ENCODE peak calls at places on chromosomes 2 and 18, in eight cellular contexts. A is GM12878, X is prostate gland, U is HepG2, E is HL-60, N is K562, W is Panc1, M is transverse colon. B is an unnamed sample.

GRCh38 chr18:58195278-58195721 is 151.3 kb downstream of the NEDD4L start:
- DNase-seq in A (no peak), X (peak), U (no peak), E (peak), N (no peak), W (no peak), M (peak), B (peak)

GRCh38 chr18:48927286-48928080 is 23.3 kb downstream of the SMAD7 start:
- DNase-seq in A (no peak), X (no peak), U (no peak), E (no peak), N (no peak), W (no peak), M (no peak), B (no peak)

GRCh38 chr18:32893915-32894314 is 121.1 kb upstream of the KLHL14 start:
- DNase-seq in A (no peak), X (no peak), U (peak), E (peak), N (no peak), W (no peak), M (no peak), B (no peak)

GRCh38 chr2:56741601-56742102 is 557.9 kb downstream of the CCDC85A start:
- DNase-seq in A (no peak), X (no peak), U (peak), E (no peak), N (no peak), W (peak), M (no peak), B (no peak)

GRCh38 chr18:14944838-14945237 is 196.9 kb downstream of the ANKRD30B start:
- DNase-seq in A (no peak), X (no peak), U (no peak), E (no peak), N (no peak), W (no peak), M (no peak), B (no peak)

GRCh38 chr2:1649871-1650473 is 94.3 kb downstream of the PXDN start:
- DNase-seq in A (no peak), X (no peak), U (no peak), E (no peak), N (no peak), W (no peak), M (no peak), B (peak)

GRCh38 chr18:60493066-60493465 is 120.5 kb upstream of the MC4R start:
- DNase-seq in A (no peak), X (no peak), U (no peak), E (no peak), N (no peak), W (no peak), M (no peak), B (no peak)

GRCh38 chr2:111617299-111617803 is 266.6 kb downstream of the ANAPC1 start:
- DNase-seq in A (no peak), X (no peak), U (peak), E (no peak), N (no peak), W (no peak), M (no peak), B (no peak)

GRCh38 chr2:11726384-11726783 is 20.0 kb upstream of the LPIN1 start:
- DNase-seq in A (no peak), X (peak), U (no peak), E (no peak), N (peak), W (no peak), M (no peak), B (peak)

GRCh38 chr2:216285641-216286156 is 86.6 kb downstream of the MARCHF4 start:
- DNase-seq in A (no peak), X (no peak), U (no peak), E (no peak), N (no peak), W (no peak), M (no peak), B (no peak)

GRCh38 chr2:205721057-205721767 is 38.9 kb downstream of the NRP2 start:
- DNase-seq in A (no peak), X (no peak), U (no peak), E (no peak), N (peak), W (no peak), M (no peak), B (no peak)

GRCh38 chr2:150643106-150643730 is 155.8 kb upstream of the RND3 start:
- DNase-seq in A (no peak), X (no peak), U (no peak), E (no peak), N (no peak), W (no peak), M (no peak), B (no peak)

GRCh38 chr2:31051213-31052185 is 86.7 kb downstream of the GALNT14 start:
- DNase-seq in A (no peak), X (no peak), U (no peak), E (peak), N (no peak), W (no peak), M (no peak), B (no peak)

GRCh38 chr2:151258121-151258520 is 3.5 kb downstream of the RBM43 start:
- DNase-seq in A (no peak), X (no peak), U (no peak), E (no peak), N (no peak), W (no peak), M (no peak), B (no peak)

GRCh38 chr2:234874347-234875046 is 77.3 kb upstream of the SH3BP4 start:
- DNase-seq in A (no peak), X (no peak), U (peak), E (no peak), N (no peak), W (no peak), M (no peak), B (no peak)

GRCh38 chr2:86621290-86621943 is 2.2 kb downstream of the RNF103 start:
- DNase-seq in A (no peak), X (no peak), U (no peak), E (no peak), N (no peak), W (no peak), M (no peak), B (no peak)

GRCh38 chr2:163698857-163699256 is 37.0 kb downstream of the FIGN start:
- DNase-seq in A (no peak), X (no peak), U (no peak), E (no peak), N (no peak), W (no peak), M (no peak), B (no peak)

GRCh38 chr2:60549250-60550150 is 4.0 kb downstream of the BCL11A start:
- DNase-seq in A (no peak), X (peak), U (no peak), E (peak), N (no peak), W (no peak), M (peak), B (peak)

GRCh38 chr2:69645026-69645425 is 1.5 kb upstream of the AAK1 start:
- DNase-seq in A (no peak), X (no peak), U (no peak), E (no peak), N (no peak), W (no peak), M (no peak), B (no peak)

GRCh38 chr2:102509749-102510148 is 36.7 kb downstream of the SLC9A4 start:
- DNase-seq in A (no peak), X (no peak), U (no peak), E (no peak), N (no peak), W (no peak), M (no peak), B (no peak)

GRCh38 chr18:58544616-58545337 is 84.1 kb downstream of the ALPK2 start:
- DNase-seq in A (no peak), X (no peak), U (no peak), E (no peak), N (no peak), W (no peak), M (no peak), B (no peak)

GRCh38 chr2:32246911-32247310 is 17.8 kb downstream of the NLRC4 start:
- DNase-seq in A (no peak), X (no peak), U (no peak), E (no peak), N (no peak), W (no peak), M (peak), B (no peak)

GRCh38 chr2:209771474-209772292 is at the start of gene UNC80:
- DNase-seq in A (no peak), X (peak), U (peak), E (peak), N (peak), W (no peak), M (peak), B (peak)

GRCh38 chr18:22560283-22560627 is 142.5 kb upstream of the CTAGE1 start:
- DNase-seq in A (no peak), X (no peak), U (no peak), E (no peak), N (no peak), W (no peak), M (no peak), B (no peak)

GRCh38 chr18:10481831-10482230 is 27.4 kb downstream of the APCDD1 start:
- DNase-seq in A (no peak), X (no peak), U (no peak), E (no peak), N (no peak), W (no peak), M (no peak), B (no peak)

GRCh38 chr2:234771176-234771575 is 180.6 kb upstream of the SH3BP4 start:
- DNase-seq in A (no peak), X (no peak), U (no peak), E (no peak), N (no peak), W (no peak), M (no peak), B (no peak)

GRCh38 chr2:6791682-6792081 is 74.0 kb downstream of the CMPK2 start:
- DNase-seq in A (no peak), X (no peak), U (no peak), E (no peak), N (no peak), W (no peak), M (no peak), B (no peak)

GRCh38 chr2:42651057-42651456 is 82.6 kb downstream of the MTA3 start:
- DNase-seq in A (no peak), X (no peak), U (no peak), E (no peak), N (no peak), W (no peak), M (no peak), B (no peak)

GRCh38 chr2:42652086-42652485 is 83.7 kb downstream of the MTA3 start:
- DNase-seq in A (no peak), X (no peak), U (no peak), E (no peak), N (no peak), W (no peak), M (no peak), B (no peak)

GRCh38 chr2:42653039-42653438 is 84.6 kb downstream of the MTA3 start:
- DNase-seq in A (no peak), X (no peak), U (no peak), E (no peak), N (no peak), W (no peak), M (no peak), B (no peak)

GRCh38 chr2:42659601-42660000 is 91.2 kb downstream of the MTA3 start:
- DNase-seq in A (no peak), X (peak), U (no peak), E (peak), N (no peak), W (no peak), M (no peak), B (no peak)

GRCh38 chr2:42653908-42654445 is 85.5 kb downstream of the MTA3 start:
- DNase-seq in A (no peak), X (peak), U (no peak), E (no peak), N (no peak), W (no peak), M (no peak), B (no peak)
- TF ChIP-seq CTCF in A (no peak), X (no peak), U (no peak), E (no peak), N (no peak), W (no peak), M (no peak), B (no peak)

DNA sequence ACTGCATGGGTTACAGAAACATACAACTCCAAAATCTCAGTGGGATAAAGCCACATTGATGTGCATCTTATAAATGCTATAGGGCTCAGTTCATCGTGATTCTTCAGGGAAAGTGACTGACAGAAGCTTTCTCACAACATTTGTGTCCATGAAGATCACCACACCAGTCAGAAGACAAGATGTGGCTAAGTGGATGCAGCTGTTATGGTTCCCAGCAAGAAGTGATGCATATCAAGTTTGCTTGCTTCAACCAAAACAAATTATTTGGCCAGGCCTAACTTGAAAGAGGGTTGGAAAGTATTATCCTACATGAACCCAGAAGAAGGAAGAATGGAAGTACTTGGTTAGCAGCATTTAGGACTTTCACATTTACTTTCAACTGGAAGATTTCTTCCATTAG is 210.0 kb upstream of the ACVR2A start:
- DNase-seq in A (no peak), X (no peak), U (no peak), E (no peak), N (no peak), W (no peak), M (no peak), B (no peak)
- H3K27ac ChIP-seq in A (peak), X (no peak), U (no peak), E (no peak), N (no peak), W (no peak), M (no peak), B (no peak)

GRCh38 chr2:203164311-203164935 is 74.4 kb upstream of the CYP20A1 start:
- DNase-seq in A (no peak), X (no peak), U (no peak), E (no peak), N (no peak), W (no peak), M (no peak), B (no peak)
- TF ChIP-seq POLR2AphosphoS5 in A (no peak), X (no peak), U (no peak), E (no peak), N (no peak), W (no peak), M (no peak), B (no peak)

DNA sequence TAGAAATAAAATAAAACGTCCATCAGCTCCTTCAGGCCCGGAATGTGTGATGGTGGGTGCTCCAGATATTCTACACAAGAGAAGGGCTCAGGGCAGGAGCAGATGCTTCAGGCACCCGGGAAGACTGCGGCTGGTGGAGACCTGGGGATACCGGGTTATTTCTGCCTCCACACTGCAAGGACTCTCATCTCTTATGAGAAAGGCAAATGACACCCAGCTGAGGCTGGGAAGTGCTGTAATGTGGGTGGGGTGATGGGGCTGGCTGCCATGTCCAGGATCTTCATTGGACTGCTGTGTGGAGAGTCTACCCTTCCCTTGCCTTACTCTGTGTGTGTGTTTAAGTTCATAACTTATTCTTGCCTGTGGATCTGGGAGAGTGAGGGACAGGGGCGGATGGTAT is 124.1 kb downstream of the KLHL29 start:
- DNase-seq in A (no peak), X (no peak), U (no peak), E (no peak), N (no peak), W (no peak), M (no peak), B (no peak)
- TF ChIP-seq CTCF in A (no peak), X (no peak), U (no peak), E (no peak), N (no peak), W (no peak), M (no peak), B (no peak)

GRCh38 chr18:5632041-5632440 is 88.2 kb upstream of the EPB41L3 start:
- DNase-seq in A (no peak), X (no peak), U (no peak), E (no peak), N (no peak), W (no peak), M (no peak), B (no peak)
- H3K27ac ChIP-seq in A (no peak), X (no peak), U (no peak), E (no peak), N (no peak), W (no peak), M (no peak), B (no peak)

B was measured in sigmoid colon.